ENCODE peak calls at places on chromosome 11, in nine cellular contexts. P is H7; A is GM12865; E is lower leg skin; C is iPS DF 19.7; W is GM23338; S is posterior cingulate gyrus; X is breast epithelium; M is stimulated activated naive B cell treated with anti-CD40 and anti-IgM and Interleukin-4, amounts not matched to agents 10 μg/mL and 1 μg/mL and 100 μg/mL, for 72 hours. H is an unnamed sample.
A peak's percentile ranks its signal among the peaks of the same experiment; 100 is the strongest.

GRCh38 chr11:132588366-132588765 is 943.9 kb downstream of the OPCML start:
- DNase-seq in C (no peak), P (no peak), X (no peak), E (no peak), M (no peak), S (no peak), A (no peak), W (no peak), H (no peak)

GRCh38 chr11:76609736-76610370 is 60.7 kb downstream of the LRRC32 start:
- DNase-seq in E (peak; percentile 78), A (no peak), M (no peak), W (no peak), C (no peak), X (no peak), P (peak; percentile 59), S (no peak), H (no peak)

GRCh38 chr11:68313574-68314202 is 1.3 kb downstream of the LRP5 start:
- DNase-seq in E (no peak), C (no peak), W (peak; percentile 65), S (no peak), X (no peak), P (peak; percentile 79), A (no peak), M (no peak), H (no peak)

GRCh38 chr11:28342704-28343103 is 234.5 kb downstream of the METTL15 start:
- DNase-seq in E (no peak), S (no peak), M (no peak), W (no peak), A (no peak), P (no peak), C (no peak), X (no peak), H (no peak)

GRCh38 chr11:69339916-69340565 is 46.1 kb downstream of the MYEOV start:
- DNase-seq in X (peak; percentile 14), E (peak; percentile 36), W (no peak), P (no peak), A (no peak), C (no peak), M (no peak), S (no peak), H (no peak)

GRCh38 chr11:88231894-88232482 is 56.7 kb upstream of the RAB38 start:
- DNase-seq in P (peak; percentile 45), M (no peak), E (no peak), C (peak; percentile 9), X (no peak), W (peak; percentile 76), S (no peak), A (peak; percentile 40), H (peak; percentile 44)

GRCh38 chr11:40274017-40274416 is 1185.4 kb downstream of the LRRC4C start:
- DNase-seq in X (no peak), S (no peak), C (no peak), A (no peak), E (no peak), P (no peak), W (no peak), M (no peak), H (no peak)

GRCh38 chr11:46039990-46040389 is 81.3 kb downstream of the PHF21A start:
- DNase-seq in X (no peak), M (no peak), S (no peak), E (no peak), P (no peak), C (no peak), A (no peak), W (no peak), H (no peak)

GRCh38 chr11:30143098-30143705 is 87.6 kb upstream of the FSHB start:
- DNase-seq in X (no peak), E (no peak), S (no peak), C (no peak), P (peak; percentile 12), A (peak; percentile 43), M (no peak), W (peak; percentile 80), H (peak; percentile 67)

GRCh38 chr11:108319541-108320145 is 96.8 kb downstream of the ATM start:
- DNase-seq in E (no peak), W (no peak), A (no peak), X (no peak), C (no peak), P (no peak), S (no peak), M (no peak), H (no peak)

GRCh38 chr11:62953811-62954210 is 31.0 kb downstream of the SLC22A6 start:
- DNase-seq in C (no peak), E (peak; percentile 18), X (no peak), S (no peak), W (no peak), P (no peak), A (no peak), M (no peak), H (no peak)

GRCh38 chr11:75733346-75734107 is 15.9 kb downstream of the MOGAT2 start:
- DNase-seq in W (no peak), S (no peak), E (peak; percentile 32), C (no peak), X (no peak), M (no peak), A (peak; percentile 17), P (no peak), H (no peak)

GRCh38 chr11:66478823-66479740 is 1.2 kb upstream of the DPP3 start:
- DNase-seq in E (peak; percentile 90), P (peak; percentile 88), A (peak; percentile 63), M (no peak), W (peak; percentile 71), C (no peak), S (peak; percentile 34), X (peak; percentile 61), H (peak; percentile 56)

GRCh38 chr11:134915212-134915611 is 503.2 kb upstream of the B3GAT1 start:
- DNase-seq in A (no peak), X (no peak), S (no peak), E (peak; percentile 74), P (no peak), W (no peak), M (no peak), C (no peak), H (no peak)

H was measured in mesendoderm.